ENCODE peak calls at places on chromosome 3, in six cellular contexts. A is effector CD4-positive, alpha-beta T cell; Q is stimulated activated CD8-positive, alpha-beta memory T cell treated with anti-CD3 and anti-CD28 coated beads, Interleukin-15, amount 100 ng/mL, for 4 hours; L is A549; B is GM19239; H is omental fat pad. E is an unnamed sample.

GRCh38 chr3:85710490-85710889 is 751.7 kb downstream of the CADM2 start:
- DNase-seq in A (no peak), Q (no peak), L (no peak), B (no peak), H (no peak), E (no peak)

GRCh38 chr3:190533511-190534282 is 19.8 kb downstream of the IL1RAP start:
- DNase-seq in A (no peak), Q (no peak), L (peak), B (no peak), H (peak), E (no peak)

GRCh38 chr3:194504146-194504545 is 17.3 kb upstream of the ATP13A3 start:
- DNase-seq in A (no peak), Q (no peak), L (no peak), B (no peak), H (no peak), E (no peak)

GRCh38 chr3:14401692-14402303 is 608 bp upstream of the SLC6A6 start:
- DNase-seq in A (no peak), Q (no peak), L (no peak), B (no peak), H (no peak), E (no peak)

GRCh38 chr3:12532182-12532581 is 13.1 kb downstream of the MKRN2OS start:
- DNase-seq in A (no peak), Q (no peak), L (no peak), B (no peak), H (no peak), E (no peak)

GRCh38 chr3:129343643-129344360 is 65.1 kb downstream of the HMCES start:
- DNase-seq in A (no peak), Q (no peak), L (peak), B (no peak), H (no peak), E (no peak)

GRCh38 chr3:86951343-86951742 is 39.6 kb downstream of the VGLL3 start:
- DNase-seq in A (no peak), Q (no peak), L (peak), B (no peak), H (no peak), E (no peak)

GRCh38 chr3:44069276-44069675 is 172.4 kb upstream of the TOPAZ1 start:
- DNase-seq in A (no peak), Q (no peak), L (no peak), B (no peak), H (no peak), E (no peak)

GRCh38 chr3:153055779-153056178 is 106.2 kb upstream of the RAP2B start:
- DNase-seq in A (no peak), Q (no peak), L (no peak), B (no peak), H (no peak), E (no peak)

GRCh38 chr3:42685891-42686820 is 819 bp downstream of the KLHL40 start:
- DNase-seq in A (no peak), Q (no peak), L (no peak), B (no peak), H (no peak), E (no peak)

E was measured in GM12878.